ENCODE peak calls at places on chromosomes 12 and 14, in eight cellular contexts. I, X, O, P, B, N, D and T are unnamed samples. For H3K4me1, the result is how much of the 10 kb centered on the place peaks cover.

GRCh38 chr14:103514596-103515421 is 7.8 kb downstream of the CKB start:
- DNase-seq in X (no peak), B (no peak), O (no peak), D (peak), N (no peak), I (no peak), P (no peak), T (no peak)

GRCh38 chr14:39060818-39061437 is 42.1 kb downstream of the SEC23A start:
- DNase-seq in P (no peak), X (no peak), B (no peak), D (no peak), N (no peak), O (no peak), I (no peak), T (no peak)

GRCh38 chr12:132581348-132582057 is 28.9 kb downstream of the LRCOL1 start:
- DNase-seq in I (no peak), X (no peak), B (no peak), D (no peak), O (no peak), N (no peak), P (no peak), T (no peak)

GRCh38 chr14:23559010-23559920 is 3.2 kb downstream of the THTPA start:
- DNase-seq in N (peak), B (peak), D (peak), P (peak), O (no peak), I (peak), X (no peak), T (peak)

GRCh38 chr12:117525766-117526165 is 164.3 kb upstream of the NOS1 start:
- DNase-seq in P (no peak), X (no peak), D (no peak), B (no peak), I (no peak), N (no peak), O (no peak), T (no peak)

GRCh38 chr12:85016423-85016822 is 19.7 kb downstream of the TSPAN19 start:
- DNase-seq in O (no peak), N (peak), B (no peak), D (no peak), I (no peak), X (no peak), P (no peak), T (no peak)

GRCh38 chr12:123533672-123534643 is at the start of gene RILPL1:
- DNase-seq in O (peak), X (no peak), P (peak), N (peak), I (peak), B (peak), D (peak), T (peak)

GRCh38 chr12:65430571-65431306 is 152.3 kb downstream of the MSRB3 start:
- DNase-seq in D (no peak), O (no peak), X (no peak), B (no peak), N (peak), I (no peak), P (no peak), T (no peak)

GRCh38 chr12:7933255-7933726 is 2.7 kb downstream of the SLC2A3 start:
- DNase-seq in N (peak), O (peak), B (peak), D (peak), P (peak), X (no peak), I (peak), T (peak)

GRCh38 chr14:62001988-62002387 is 239.8 kb downstream of the SNAPC1 start:
- DNase-seq in O (no peak), N (no peak), X (no peak), B (no peak), P (no peak), I (no peak), D (no peak), T (no peak)

GRCh38 chr14:89851031-89851430 is 103.5 kb downstream of the EFCAB11 start:
- DNase-seq in O (no peak), D (no peak), N (peak), I (no peak), P (no peak), X (no peak), B (no peak), T (no peak)

GRCh38 chr12:25629341-25629740 is 76.3 kb upstream of the LMNTD1 start:
- DNase-seq in O (no peak), I (no peak), X (no peak), N (no peak), P (no peak), B (no peak), D (no peak), T (no peak)

GRCh38 chr12:47725091-47725772 is at the start of gene ENDOU:
- DNase-seq in I (no peak), N (no peak), O (no peak), D (no peak), P (no peak), X (no peak), B (no peak), T (no peak)

GRCh38 chr12:162467-163307 is 51.3 kb downstream of the SLC6A12 start:
- DNase-seq in P (no peak), X (no peak), O (no peak), N (no peak), B (no peak), D (no peak), I (no peak), T (no peak)

GRCh38 chr12:120790114-120790513 is 64.5 kb downstream of the ACADS start:
- DNase-seq in I (no peak), X (no peak), N (no peak), P (no peak), B (no peak), D (no peak), O (no peak), T (no peak)

GRCh38 chr12:70252832-70253231 is 9.6 kb downstream of the CNOT2 start:
- DNase-seq in B (no peak), N (peak), O (no peak), I (no peak), D (no peak), X (no peak), P (no peak), T (no peak)

GRCh38 chr14:101153691-101154090 is 250.2 kb upstream of the RTL1 start:
- DNase-seq in B (no peak), P (no peak), N (no peak), O (no peak), D (no peak), X (no peak), I (no peak), T (no peak)

GRCh38 chr12:1883513-1883912 is 34.9 kb downstream of the CACNA2D4 start:
- DNase-seq in X (no peak), I (no peak), P (no peak), O (no peak), N (no peak), D (no peak), B (no peak), T (no peak)

GRCh38 chr14:61761557-61761956 is 663 bp upstream of the SNAPC1 start:
- DNase-seq in P (no peak), D (no peak), I (no peak), N (no peak), O (no peak), B (no peak), X (no peak), T (peak)

GRCh38 chr12:50689437-50689836 is 74.5 kb upstream of the ATF1 start:
- DNase-seq in I (no peak), N (no peak), D (no peak), X (no peak), P (no peak), O (no peak), B (no peak), T (no peak)

GRCh38 chr12:90058721-90059120 is 350.1 kb upstream of the ATP2B1 start:
- DNase-seq in B (no peak), O (no peak), X (no peak), N (peak), I (no peak), D (no peak), P (no peak), T (peak)

GRCh38 chr12:68359669-68360068 is 27.5 kb upstream of the MDM1 start:
- DNase-seq in O (no peak), N (no peak), X (no peak), D (no peak), B (no peak), P (no peak), I (no peak), T (no peak)

GRCh38 chr14:30558362-30558674 is 640 bp upstream of the G2E3 start:
- DNase-seq in B (no peak), I (no peak), O (no peak), P (no peak), D (no peak), X (no peak), N (no peak), T (no peak)

GRCh38 chr12:124545508-124546418 is 21.6 kb downstream of the NCOR2 start:
- DNase-seq in I (peak), B (no peak), X (no peak), D (peak), P (no peak), N (no peak), O (no peak), T (no peak)

GRCh38 chr14:103448097-103448496 is 62.9 kb downstream of the MARK3 start:
- DNase-seq in D (no peak), X (no peak), I (no peak), B (no peak), P (no peak), O (no peak), N (no peak), T (no peak)

GRCh38 chr12:29149691-29150382 is 759 bp downstream of the FAR2 start:
- DNase-seq in B (no peak), D (peak), O (no peak), X (no peak), I (no peak), N (no peak), P (peak), T (no peak)

GRCh38 chr14:67514650-67515385 is 18.3 kb upstream of the PLEKHH1 start:
- DNase-seq in B (no peak), D (peak), N (peak), P (peak), X (no peak), I (peak), O (peak), T (peak)

GRCh38 chr12:79591988-79592387 is 98.8 kb downstream of the PAWR start:
- DNase-seq in D (no peak), B (no peak), I (no peak), X (no peak), P (no peak), O (no peak), N (no peak), T (no peak)

GRCh38 chr12:23686095-23686494 is 263.4 kb downstream of the SOX5 start:
- DNase-seq in N (peak), B (no peak), X (no peak), P (no peak), I (no peak), D (no peak), O (no peak), T (no peak)

GRCh38 chr14:77099425-77100167 is 1.5 kb downstream of the CIPC start:
- DNase-seq in N (peak), X (no peak), P (peak), I (no peak), D (no peak), B (no peak), O (no peak), T (peak)
- H3K4me3 ChIP-seq in N (peak), X (peak), P (peak), I (no peak), D (no peak), B (peak), O (peak), T (peak)

DNA sequence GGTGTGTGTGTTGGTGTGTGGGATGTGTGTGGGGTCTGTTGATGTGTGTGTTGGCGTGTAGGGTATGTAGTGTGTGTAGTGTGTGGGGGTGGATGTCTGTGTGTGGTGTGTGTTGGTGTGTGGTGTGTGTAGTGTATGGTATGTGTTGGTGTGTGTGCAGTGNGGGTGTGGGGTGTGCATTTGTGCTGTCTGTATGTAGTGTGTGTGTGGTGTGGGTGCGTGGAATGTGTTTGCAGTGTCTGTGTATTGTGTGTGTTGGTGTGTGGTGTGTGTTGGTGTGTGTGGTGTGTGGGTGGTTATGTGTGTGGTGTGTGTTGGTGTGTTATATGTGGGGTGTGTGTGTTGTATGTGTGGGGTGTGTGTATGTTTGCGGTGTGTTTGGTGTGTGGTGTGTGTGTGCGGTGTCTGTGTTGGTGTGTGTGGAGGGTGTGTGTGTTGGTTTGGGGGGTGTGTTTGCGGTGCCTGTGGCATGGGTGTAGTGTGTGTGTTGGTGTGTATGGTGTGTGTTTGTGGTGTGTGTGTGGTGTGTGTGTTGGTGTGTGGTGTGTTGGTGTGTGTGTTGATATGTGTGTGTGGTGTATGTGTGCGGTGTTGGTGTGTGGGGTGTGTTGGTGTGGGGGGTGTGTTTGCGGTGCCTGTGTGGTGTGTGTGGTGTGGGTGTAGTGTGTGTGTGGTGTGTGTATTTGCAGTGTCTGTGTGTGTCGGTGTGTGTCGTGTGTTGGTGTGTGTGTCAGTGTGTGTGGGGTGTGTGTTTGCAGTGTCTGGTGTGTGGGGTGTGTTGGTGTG is 14.7 kb downstream of the MLXIP start:
- DNase-seq in D (peak), P (no peak), I (no peak), X (no peak), O (peak), B (no peak), N (no peak), T (no peak)
- H3K27ac ChIP-seq in D (no peak), P (no peak), I (peak), X (no peak), O (no peak), B (no peak), N (peak), T (no peak)

GRCh38 chr14:49584058-49584457 is 2.1 kb downstream of the RPS29 start:
- DNase-seq in N (no peak), B (no peak), P (no peak), O (no peak), I (no peak), X (no peak), D (no peak), T (no peak)
- H3K4me1 ChIP-seq in N (under half), B (under half), P (under half), O (under half), I (under half), X (under half), D (under half), T (under half)

GRCh38 chr12:52145228-52145940 is 46.4 kb downstream of the KRT80 start:
- DNase-seq in B (no peak), I (no peak), O (no peak), D (no peak), N (no peak), P (no peak), X (no peak), T (no peak)

GRCh38 chr12:52146822-52147366 is 44.9 kb downstream of the KRT80 start:
- DNase-seq in P (peak), D (no peak), N (no peak), O (no peak), X (no peak), B (no peak), I (no peak), T (no peak)

GRCh38 chr12:52147367-52147972 is 44.3 kb downstream of the KRT80 start:
- DNase-seq in O (peak), B (no peak), N (peak), D (peak), I (no peak), P (peak), X (peak), T (peak)

GRCh38 chr12:52144512-52145227 is 47.1 kb downstream of the KRT80 start:
- DNase-seq in B (no peak), O (no peak), P (peak), N (no peak), X (no peak), D (no peak), I (no peak), T (no peak)

DNA sequence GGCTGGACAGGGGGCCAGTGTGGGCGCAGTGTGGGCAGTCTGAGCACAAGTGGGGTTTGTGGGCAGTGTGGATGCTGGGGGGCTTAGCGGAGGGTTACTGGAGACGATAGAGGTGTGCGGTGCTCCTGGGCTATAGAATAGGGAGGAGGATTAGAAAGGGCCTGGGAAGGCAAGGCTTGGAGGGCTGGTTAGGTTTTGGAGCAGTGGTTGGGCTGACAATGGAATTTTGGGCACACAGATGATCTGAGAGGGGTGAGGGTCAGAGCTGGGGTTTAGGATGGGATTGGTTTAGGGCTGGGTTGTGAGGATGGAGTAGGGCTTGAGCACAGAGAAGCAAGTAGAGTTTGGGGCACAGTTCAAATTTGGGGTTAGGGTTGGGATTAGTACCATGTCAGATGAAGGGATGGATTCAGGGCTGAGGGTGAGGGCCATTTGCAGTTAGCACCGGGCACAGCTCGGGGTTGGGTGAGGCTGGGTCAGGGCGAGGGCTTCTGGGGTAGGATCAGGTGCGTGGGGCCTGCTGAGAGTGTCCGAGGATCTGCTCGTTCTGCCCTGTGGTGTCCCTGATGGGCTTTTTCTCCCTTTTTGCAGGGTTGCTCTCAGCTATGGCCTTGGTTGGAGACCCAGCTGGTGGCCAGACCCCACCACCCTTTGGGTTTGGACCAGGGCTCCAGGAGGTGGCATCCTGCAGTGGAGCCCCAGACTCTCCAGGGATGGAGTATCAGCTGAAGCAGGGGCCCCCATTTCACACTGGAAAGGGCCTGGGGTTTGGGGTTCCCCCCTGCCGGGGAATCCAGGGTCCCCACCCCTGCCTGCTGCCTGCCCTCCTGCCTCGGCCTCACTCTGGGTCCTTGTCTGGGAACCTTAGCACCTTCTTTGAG is 45.6 kb downstream of the KRT80 start:
- DNase-seq in B (no peak), D (no peak), X (no peak), N (no peak), O (no peak), I (no peak), P (no peak), T (no peak)
- H3K4me3 ChIP-seq in B (no peak), D (no peak), X (peak), N (no peak), O (no peak), I (no peak), P (no peak), T (no peak)

DNA sequence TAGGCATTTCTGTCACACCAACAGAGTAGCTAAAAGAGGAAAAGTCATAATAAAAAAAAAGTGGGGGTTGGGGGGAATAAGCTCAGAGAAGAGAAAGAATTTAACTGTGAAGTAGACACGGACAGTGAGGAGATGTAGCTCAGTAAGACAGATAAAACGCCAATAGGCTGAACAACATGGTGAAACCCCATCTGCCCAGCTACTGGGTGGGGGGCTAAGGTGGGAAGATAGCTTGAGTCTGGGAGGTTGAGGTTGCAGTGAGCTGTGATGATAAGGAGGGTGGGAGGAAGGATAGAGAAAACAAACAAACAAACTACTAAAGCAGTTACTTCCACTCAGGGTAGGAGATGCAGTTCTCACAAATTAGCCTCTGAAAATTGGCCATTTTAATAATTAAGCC is 25.0 kb downstream of the HECTD4 start:
- DNase-seq in P (no peak), O (no peak), B (no peak), I (no peak), D (no peak), X (no peak), N (no peak), T (no peak)
- H3K27ac ChIP-seq in P (no peak), O (no peak), B (no peak), I (no peak), D (no peak), X (no peak), N (no peak), T (no peak)

GRCh38 chr12:11812558-11813421 is 163.3 kb downstream of the ETV6 start:
- DNase-seq in X (no peak), O (no peak), B (peak), I (no peak), N (no peak), P (peak), D (no peak), T (no peak)

GRCh38 chr12:11810962-11811361 is 161.5 kb downstream of the ETV6 start:
- DNase-seq in N (no peak), P (no peak), X (no peak), B (no peak), I (no peak), D (no peak), O (no peak), T (no peak)

GRCh38 chr12:11815397-11815796 is 165.9 kb downstream of the ETV6 start:
- DNase-seq in P (no peak), B (no peak), I (no peak), N (no peak), D (no peak), X (no peak), O (no peak), T (no peak)

GRCh38 chr12:11814362-11814761 is 164.9 kb downstream of the ETV6 start:
- DNase-seq in P (no peak), D (no peak), B (no peak), N (peak), I (no peak), O (no peak), X (no peak), T (no peak)

DNA sequence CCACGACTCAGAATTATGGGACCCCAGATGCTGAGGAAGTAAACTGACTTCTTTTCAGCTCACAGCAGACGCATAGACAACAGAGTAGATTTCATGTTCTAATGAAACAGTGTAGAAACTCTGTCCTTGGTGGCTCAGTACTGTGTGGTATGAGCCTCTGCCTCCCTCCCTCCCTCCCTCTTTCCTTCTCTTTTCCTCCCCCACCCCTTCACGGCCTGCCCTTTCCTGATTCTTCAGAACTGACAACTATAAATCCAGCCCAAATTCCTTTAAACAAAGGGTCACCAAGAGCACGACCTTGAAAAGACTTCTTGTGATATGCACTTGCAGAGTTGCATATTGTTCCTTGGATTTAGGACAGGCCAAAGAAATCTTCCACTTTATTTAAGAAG is 163.9 kb downstream of the ETV6 start:
- DNase-seq in B (peak), O (no peak), N (no peak), X (no peak), D (no peak), I (no peak), P (no peak), T (peak)
- H3K4me1 ChIP-seq in B (under half), O (under half), N (under half), X (under half), D (under half), I (under half), P (under half), T (under half)